ENCODE peak calls at places on chromosome 12, in ten cellular contexts. Q, U, R, P, X, J, L, N, T and E are unnamed samples.

GRCh38 chr12:112342587-112342986 is 39.6 kb downstream of the HECTD4 start:
- DNase-seq in Q (no peak), U (no peak), R (no peak), P (no peak), X (no peak), J (no peak), L (no peak), N (no peak), T (no peak), E (no peak)

GRCh38 chr12:69623970-69624369 is 13.3 kb upstream of the LRRC10 start:
- DNase-seq in Q (no peak), U (no peak), R (no peak), P (no peak), X (no peak), J (no peak), L (peak; percentile 13), N (no peak), T (peak; percentile 20), E (no peak)

GRCh38 chr12:115398311-115398781 is 714.4 kb upstream of the TBX3 start:
- DNase-seq in Q (no peak), U (no peak), R (no peak), P (no peak), X (no peak), J (peak; percentile 49), L (no peak), N (no peak), T (no peak), E (no peak)

GRCh38 chr12:57755454-57756372 is 810 bp downstream of the MARCHF9 start:
- DNase-seq in Q (peak; percentile 79), U (peak; percentile 53), R (no peak), P (no peak), X (no peak), J (no peak), L (no peak), N (peak; percentile 49), T (no peak), E (no peak)

GRCh38 chr12:128259556-128260070 is 7.4 kb upstream of the TMEM132C start:
- DNase-seq in Q (no peak), U (peak; percentile 41), R (no peak), P (peak; percentile 27), X (no peak), J (no peak), L (no peak), N (peak; percentile 76), T (no peak), E (peak; percentile 28)

GRCh38 chr12:116861331-116861730 is 19.9 kb downstream of the HRK start:
- DNase-seq in Q (no peak), U (no peak), R (no peak), P (peak; percentile 60), X (no peak), J (no peak), L (peak; percentile 90), N (peak; percentile 54), T (peak; percentile 40), E (no peak)

GRCh38 chr12:28890664-28891063 is 258.4 kb upstream of the FAR2 start:
- DNase-seq in Q (no peak), U (no peak), R (no peak), P (no peak), X (no peak), J (no peak), L (no peak), N (no peak), T (no peak), E (no peak)

GRCh38 chr12:11729008-11729407 is 79.5 kb downstream of the ETV6 start:
- DNase-seq in Q (peak; percentile 85), U (no peak), R (no peak), P (no peak), X (no peak), J (no peak), L (no peak), N (no peak), T (no peak), E (no peak)

GRCh38 chr12:102539651-102540553 is 59.5 kb upstream of the IGF1 start:
- DNase-seq in Q (no peak), U (peak; percentile 9), R (no peak), P (peak; percentile 66), X (no peak), J (peak; percentile 74), L (peak; percentile 81), N (peak; percentile 12), T (no peak), E (no peak)

GRCh38 chr12:70246580-70246979 is 3.3 kb downstream of the CNOT2 start:
- DNase-seq in Q (no peak), U (no peak), R (no peak), P (peak; percentile 50), X (no peak), J (no peak), L (peak; percentile 59), N (no peak), T (no peak), E (no peak)

GRCh38 chr12:110247340-110248095 is 33.5 kb upstream of the ATP2A2 start:
- DNase-seq in Q (peak; percentile 86), U (no peak), R (no peak), P (peak; percentile 45), X (peak; percentile 48), J (peak; percentile 90), L (no peak), N (no peak), T (peak; percentile 35), E (no peak)

GRCh38 chr12:124463341-124463861 is 104.0 kb downstream of the NCOR2 start:
- DNase-seq in Q (peak; percentile 44), U (no peak), R (no peak), P (no peak), X (no peak), J (no peak), L (no peak), N (no peak), T (no peak), E (no peak)
- TF ChIP-seq CTCF in Q (no peak), U (no peak), R (no peak), P (no peak), X (no peak), J (no peak), L (no peak), N (no peak), T (no peak), E (no peak)

DNA sequence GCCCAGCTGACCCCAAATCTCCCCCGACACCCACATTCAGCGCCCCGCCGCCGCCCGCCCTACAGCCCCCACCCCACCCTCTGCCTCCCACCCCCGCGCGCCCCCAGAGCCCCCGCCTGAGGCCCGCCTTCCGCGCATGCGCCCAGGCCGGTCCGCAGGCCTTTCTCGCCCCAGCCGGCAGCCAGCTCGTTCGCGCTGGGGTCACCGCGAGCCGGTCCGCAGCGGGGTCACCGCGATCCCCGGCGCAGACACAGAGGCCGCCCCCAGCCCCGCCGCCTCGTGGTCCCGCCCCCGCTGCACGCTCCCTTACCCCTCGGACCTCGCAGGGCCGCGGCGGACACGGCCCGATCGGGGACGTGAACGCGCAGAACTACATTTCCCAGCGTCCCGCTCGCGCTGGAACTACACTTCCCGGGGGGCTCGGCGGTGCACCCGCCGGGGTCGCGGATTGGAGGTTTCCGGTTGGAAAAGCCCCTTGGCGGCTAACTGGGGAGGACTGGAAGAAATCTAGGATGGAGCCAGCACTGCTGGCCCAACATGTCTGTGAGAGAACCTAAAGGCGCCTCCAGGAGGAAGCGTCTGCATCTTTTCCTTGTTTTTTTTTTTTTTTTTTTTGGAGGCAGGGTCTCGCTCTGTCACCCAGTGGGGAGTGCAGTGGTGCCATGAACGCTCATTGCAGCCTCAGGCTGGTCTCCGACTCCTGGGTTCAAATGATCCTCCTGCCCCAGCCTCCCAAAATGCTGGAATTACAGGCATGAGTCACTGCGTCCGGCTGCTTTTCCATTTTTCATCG is at the start of gene ZNF605:
- DNase-seq in Q (peak; percentile 90), U (peak; percentile 97), R (peak; percentile 83), P (peak; percentile 96), X (peak; percentile 70), J (peak; percentile 95), L (peak; percentile 89), N (peak; percentile 83), T (peak; percentile 91), E (peak; percentile 84)
- TF ChIP-seq CTCF in Q (no peak), U (no peak), R (no peak), P (no peak), X (no peak), J (no peak), L (no peak), N (no peak), T (no peak), E (no peak)

DNA sequence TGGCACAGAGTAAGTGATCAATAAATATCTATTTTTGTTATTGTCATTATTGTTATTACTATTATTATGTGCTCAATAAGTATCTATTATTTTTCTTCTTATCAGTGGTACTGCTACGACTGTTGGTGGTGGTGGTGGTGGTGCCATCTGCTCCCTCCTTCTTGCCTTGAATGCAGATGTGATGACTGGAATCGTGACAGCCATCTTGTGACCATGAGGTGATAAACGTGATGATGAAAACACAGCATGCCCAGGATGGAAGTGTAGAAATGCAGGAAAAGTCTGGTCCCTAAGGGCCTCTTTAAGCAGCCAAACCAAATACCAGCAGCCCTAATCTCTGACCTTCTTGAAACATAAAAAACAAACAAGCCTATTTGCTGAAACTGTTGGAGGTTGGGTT is 22.4 kb downstream of the SLC6A12 start:
- DNase-seq in Q (no peak), U (no peak), R (no peak), P (peak; percentile 22), X (no peak), J (no peak), L (no peak), N (no peak), T (no peak), E (no peak)
- TF ChIP-seq CTCF in Q (no peak), U (no peak), R (no peak), P (no peak), X (no peak), J (no peak), L (no peak), N (no peak), T (no peak), E (no peak)

GRCh38 chr12:14317362-14318146 is 47.9 kb upstream of the ATF7IP start:
- DNase-seq in Q (no peak), U (no peak), R (no peak), P (no peak), X (no peak), J (no peak), L (no peak), N (no peak), T (no peak), E (no peak)

GRCh38 chr12:14315501-14315900 is 50.0 kb upstream of the ATF7IP start:
- DNase-seq in Q (no peak), U (no peak), R (no peak), P (no peak), X (no peak), J (no peak), L (no peak), N (no peak), T (no peak), E (no peak)

GRCh38 chr12:14313379-14313778 is 52.1 kb upstream of the ATF7IP start:
- DNase-seq in Q (no peak), U (no peak), R (no peak), P (no peak), X (no peak), J (no peak), L (peak; percentile 13), N (no peak), T (no peak), E (no peak)

GRCh38 chr12:14310866-14311265 is 54.6 kb upstream of the ATF7IP start:
- DNase-seq in Q (no peak), U (no peak), R (no peak), P (no peak), X (no peak), J (no peak), L (no peak), N (no peak), T (no peak), E (no peak)

DNA sequence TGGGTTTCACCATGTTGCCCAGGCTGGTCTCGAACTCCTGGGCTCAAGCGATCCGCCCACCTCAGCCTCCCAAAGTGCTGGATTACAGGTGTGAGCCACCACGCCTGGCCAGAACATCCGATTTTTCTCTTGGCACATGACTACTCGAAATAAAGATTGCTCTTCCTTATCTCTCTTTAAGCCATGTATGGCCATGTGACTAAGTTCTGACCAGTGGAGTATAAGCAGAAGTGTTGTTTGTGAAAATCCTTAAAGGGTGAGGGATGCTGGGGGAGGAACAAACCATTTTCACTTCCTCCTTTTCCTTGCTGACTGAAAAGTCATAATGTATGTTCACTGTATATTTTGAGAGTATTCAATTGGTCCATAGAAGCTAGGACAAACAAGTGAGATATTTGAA is 50.7 kb upstream of the ATF7IP start:
- DNase-seq in Q (no peak), U (no peak), R (no peak), P (no peak), X (no peak), J (no peak), L (no peak), N (no peak), T (no peak), E (no peak)
- TF ChIP-seq CTCF in Q (no peak), U (no peak), R (no peak), P (no peak), X (no peak), J (no peak), L (no peak), N (no peak), T (no peak), E (no peak)